ENCODE peak calls at places on chromosomes 3 and 15, in six cellular contexts. F is heart left ventricle, N is colonic mucosa, V is dorsolateral prefrontal cortex, K is thoracic aorta, W is PC-3. U is an unnamed sample.

GRCh38 chr15:99450896-99451358 is 114.9 kb upstream of the MEF2A start:
- DNase-seq in F (peak), N (peak), V (no peak), K (no peak), W (no peak), U (peak)

GRCh38 chr15:87369269-87369668 is 887.3 kb downstream of the NTRK3 start:
- DNase-seq in F (no peak), N (no peak), V (no peak), K (no peak), W (peak), U (no peak)

GRCh38 chr3:29503969-29504368 is 223.1 kb downstream of the RBMS3 start:
- DNase-seq in F (peak), N (no peak), V (no peak), K (no peak), W (no peak), U (no peak)

GRCh38 chr15:94205366-94205765 is 26.0 kb upstream of the MCTP2 start:
- DNase-seq in F (no peak), N (no peak), V (no peak), K (no peak), W (no peak), U (no peak)

GRCh38 chr3:1019157-1019556 is 73.7 kb upstream of the CNTN6 start:
- DNase-seq in F (no peak), N (no peak), V (no peak), K (no peak), W (no peak), U (no peak)

GRCh38 chr3:118705827-118706226 is 328.8 kb downstream of the IGSF11 start:
- DNase-seq in F (no peak), N (no peak), V (no peak), K (no peak), W (no peak), U (no peak)

GRCh38 chr3:120741320-120741719 is 996 bp downstream of the RABL3 start:
- DNase-seq in F (no peak), N (no peak), V (no peak), K (no peak), W (peak), U (no peak)

GRCh38 chr15:89051875-89052274 is 36.4 kb upstream of the ABHD2 start:
- DNase-seq in F (no peak), N (no peak), V (no peak), K (no peak), W (no peak), U (no peak)

GRCh38 chr15:56821721-56822425 is 88.6 kb upstream of the ZNF280D start:
- DNase-seq in F (peak), N (peak), V (peak), K (no peak), W (peak), U (peak)

GRCh38 chr3:139327231-139327630 is 16.6 kb upstream of the MRPS22 start:
- DNase-seq in F (no peak), N (no peak), V (no peak), K (no peak), W (no peak), U (no peak)

GRCh38 chr3:50806806-50807205 is 132.1 kb downstream of the DOCK3 start:
- DNase-seq in F (no peak), N (no peak), V (no peak), K (no peak), W (peak), U (no peak)

GRCh38 chr15:45402955-45403892 is 24.9 kb upstream of the GATM start:
- DNase-seq in F (peak), N (peak), V (no peak), K (no peak), W (peak), U (peak)

GRCh38 chr15:78195735-78196201 is 38.6 kb downstream of the ACSBG1 start:
- DNase-seq in F (no peak), N (peak), V (no peak), K (no peak), W (peak), U (peak)

GRCh38 chr15:95292790-95293450 is 1037.6 kb upstream of the NR2F2 start:
- DNase-seq in F (no peak), N (no peak), V (no peak), K (no peak), W (peak), U (no peak)

GRCh38 chr3:56919137-56919796 is 117.5 kb upstream of the ARHGEF3 start:
- DNase-seq in F (no peak), N (no peak), V (no peak), K (no peak), W (no peak), U (no peak)

GRCh38 chr3:128319107-128319506 is 147.6 kb downstream of the DNAJB8 start:
- DNase-seq in F (no peak), N (no peak), V (no peak), K (no peak), W (no peak), U (no peak)

GRCh38 chr3:191356586-191357439 is 26.5 kb upstream of the UTS2B start:
- DNase-seq in F (peak), N (no peak), V (no peak), K (peak), W (peak), U (no peak)

GRCh38 chr3:68832680-68833079 is 99.7 kb downstream of the TAFA4 start:
- DNase-seq in F (no peak), N (no peak), V (no peak), K (no peak), W (no peak), U (no peak)

GRCh38 chr3:131361464-131362421 is 19.8 kb upstream of the NUDT16 start:
- DNase-seq in F (peak), N (peak), V (no peak), K (peak), W (peak), U (no peak)

GRCh38 chr15:58222698-58223097 is 84.5 kb downstream of the AQP9 start:
- DNase-seq in F (no peak), N (no peak), V (no peak), K (no peak), W (no peak), U (no peak)

GRCh38 chr3:156600834-156601233 is 45.9 kb upstream of the SSR3 start:
- DNase-seq in F (no peak), N (no peak), V (no peak), K (no peak), W (peak), U (no peak)

GRCh38 chr3:153052096-153052460 is 109.9 kb upstream of the RAP2B start:
- DNase-seq in F (peak), N (peak), V (no peak), K (no peak), W (peak), U (no peak)

GRCh38 chr3:155230382-155230781 is 63.1 kb downstream of the STRIT1 start:
- DNase-seq in F (no peak), N (no peak), V (no peak), K (no peak), W (no peak), U (no peak)

GRCh38 chr3:155232605-155233004 is 60.9 kb downstream of the STRIT1 start:
- DNase-seq in F (peak), N (no peak), V (no peak), K (peak), W (peak), U (no peak)

GRCh38 chr3:155233213-155233612 is 60.3 kb downstream of the STRIT1 start:
- DNase-seq in F (peak), N (no peak), V (no peak), K (peak), W (peak), U (no peak)

GRCh38 chr3:155229086-155229485 is 64.4 kb downstream of the STRIT1 start:
- DNase-seq in F (no peak), N (no peak), V (no peak), K (no peak), W (no peak), U (no peak)

GRCh38 chr3:155231792-155232191 is 61.7 kb downstream of the STRIT1 start:
- DNase-seq in F (no peak), N (no peak), V (no peak), K (no peak), W (no peak), U (no peak)
- H3K27ac ChIP-seq in F (peak), N (no peak), V (no peak), K (no peak), W (peak), U (no peak)

GRCh38 chr3:53195602-53196574 is 34.9 kb downstream of the PRKCD start:
- DNase-seq in F (peak), N (peak), V (peak), K (no peak), W (peak), U (peak)

GRCh38 chr3:53198256-53198977 is 37.4 kb downstream of the PRKCD start:
- DNase-seq in F (no peak), N (no peak), V (no peak), K (no peak), W (no peak), U (no peak)

GRCh38 chr3:53198996-53199395 is 38.0 kb downstream of the PRKCD start:
- DNase-seq in F (no peak), N (no peak), V (no peak), K (no peak), W (no peak), U (no peak)

GRCh38 chr3:53195066-53195450 is 34.0 kb downstream of the PRKCD start:
- DNase-seq in F (no peak), N (no peak), V (no peak), K (no peak), W (no peak), U (no peak)

GRCh38 chr3:53196575-53197407 is 35.8 kb downstream of the PRKCD start:
- DNase-seq in F (no peak), N (peak), V (no peak), K (no peak), W (peak), U (no peak)
- TF ChIP-seq CTCF in F (no peak), N (no peak), V (no peak), K (no peak), W (no peak), U (no peak)

GRCh38 chr15:60004019-60004845 is at the start of gene FOXB1:
- DNase-seq in F (no peak), N (no peak), V (no peak), K (no peak), W (no peak), U (peak)

GRCh38 chr15:60005352-60006202 is 1.5 kb downstream of the FOXB1 start:
- DNase-seq in F (no peak), N (no peak), V (no peak), K (no peak), W (no peak), U (no peak)

GRCh38 chr15:60004846-60005351 is 788 bp downstream of the FOXB1 start:
- DNase-seq in F (no peak), N (no peak), V (no peak), K (no peak), W (no peak), U (peak)

GRCh38 chr15:60006808-60007346 is 2.8 kb downstream of the FOXB1 start:
- DNase-seq in F (no peak), N (no peak), V (no peak), K (no peak), W (no peak), U (no peak)

GRCh38 chr15:60006203-60006782 is 2.2 kb downstream of the FOXB1 start:
- DNase-seq in F (no peak), N (peak), V (no peak), K (no peak), W (peak), U (peak)
- H3K27ac ChIP-seq in F (no peak), N (no peak), V (no peak), K (no peak), W (no peak), U (no peak)

GRCh38 chr15:74788716-74789151 is 6.9 kb downstream of the CSK start:
- DNase-seq in F (no peak), N (no peak), V (no peak), K (no peak), W (no peak), U (peak)

GRCh38 chr15:74789171-74789627 is 7.3 kb downstream of the CSK start:
- DNase-seq in F (no peak), N (peak), V (no peak), K (no peak), W (peak), U (no peak)

GRCh38 chr15:74788042-74788715 is 6.3 kb downstream of the CSK start:
- DNase-seq in F (no peak), N (peak), V (no peak), K (no peak), W (no peak), U (no peak)

GRCh38 chr15:74786659-74787165 is 4.8 kb downstream of the CSK start:
- DNase-seq in F (peak), N (peak), V (no peak), K (no peak), W (no peak), U (no peak)

GRCh38 chr15:74787251-74788041 is 5.6 kb downstream of the CSK start:
- DNase-seq in F (peak), N (peak), V (no peak), K (no peak), W (no peak), U (peak)
- TF ChIP-seq CTCF in F (peak), N (peak), V (peak), K (no peak), W (peak), U (peak)

DNA sequence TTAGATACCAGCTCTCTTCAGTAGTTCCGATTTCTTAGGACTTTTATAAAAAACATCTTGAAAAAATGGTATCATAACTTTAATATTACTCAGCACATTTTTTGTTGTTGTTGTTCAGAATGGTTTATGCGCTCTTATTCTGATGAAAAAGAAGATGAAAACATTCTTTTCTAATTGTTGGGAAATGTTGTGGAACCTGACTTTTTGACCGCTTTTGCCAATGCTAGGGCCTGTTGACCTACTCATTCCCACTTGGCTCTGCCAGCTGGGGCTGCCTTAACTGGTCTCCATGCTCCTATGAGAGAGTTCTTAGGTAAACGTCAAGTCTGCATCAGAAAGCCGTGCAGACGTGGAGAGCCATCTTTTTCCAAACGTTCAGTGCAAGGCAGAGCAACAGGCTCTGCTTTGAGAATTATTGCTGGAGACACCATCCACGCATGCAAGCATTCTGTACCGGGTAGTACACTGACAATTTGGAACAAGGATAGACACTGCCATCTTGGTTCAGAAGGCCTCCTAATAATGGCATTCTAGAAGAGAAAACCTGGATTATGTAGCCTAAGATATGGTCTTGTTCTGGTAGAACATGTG is 176.8 kb downstream of the GHSR start:
- DNase-seq in F (no peak), N (no peak), V (no peak), K (no peak), W (no peak), U (no peak)
- H3K27ac ChIP-seq in F (no peak), N (no peak), V (no peak), K (no peak), W (no peak), U (no peak)

GRCh38 chr15:70437089-70437488 is 326.3 kb downstream of the UACA start:
- DNase-seq in F (no peak), N (peak), V (no peak), K (no peak), W (no peak), U (no peak)

GRCh38 chr15:70439304-70439877 is 324.0 kb downstream of the UACA start:
- DNase-seq in F (no peak), N (no peak), V (no peak), K (no peak), W (no peak), U (no peak)

GRCh38 chr15:70438776-70439175 is 324.6 kb downstream of the UACA start:
- DNase-seq in F (peak), N (no peak), V (no peak), K (no peak), W (no peak), U (no peak)

GRCh38 chr15:70436428-70436827 is 326.9 kb downstream of the UACA start:
- DNase-seq in F (no peak), N (no peak), V (no peak), K (no peak), W (no peak), U (no peak)

GRCh38 chr15:70437882-70438331 is 325.5 kb downstream of the UACA start:
- DNase-seq in F (no peak), N (no peak), V (no peak), K (no peak), W (peak), U (no peak)
- TF ChIP-seq CTCF in F (no peak), N (no peak), V (no peak), K (no peak), W (peak), U (no peak)

DNA sequence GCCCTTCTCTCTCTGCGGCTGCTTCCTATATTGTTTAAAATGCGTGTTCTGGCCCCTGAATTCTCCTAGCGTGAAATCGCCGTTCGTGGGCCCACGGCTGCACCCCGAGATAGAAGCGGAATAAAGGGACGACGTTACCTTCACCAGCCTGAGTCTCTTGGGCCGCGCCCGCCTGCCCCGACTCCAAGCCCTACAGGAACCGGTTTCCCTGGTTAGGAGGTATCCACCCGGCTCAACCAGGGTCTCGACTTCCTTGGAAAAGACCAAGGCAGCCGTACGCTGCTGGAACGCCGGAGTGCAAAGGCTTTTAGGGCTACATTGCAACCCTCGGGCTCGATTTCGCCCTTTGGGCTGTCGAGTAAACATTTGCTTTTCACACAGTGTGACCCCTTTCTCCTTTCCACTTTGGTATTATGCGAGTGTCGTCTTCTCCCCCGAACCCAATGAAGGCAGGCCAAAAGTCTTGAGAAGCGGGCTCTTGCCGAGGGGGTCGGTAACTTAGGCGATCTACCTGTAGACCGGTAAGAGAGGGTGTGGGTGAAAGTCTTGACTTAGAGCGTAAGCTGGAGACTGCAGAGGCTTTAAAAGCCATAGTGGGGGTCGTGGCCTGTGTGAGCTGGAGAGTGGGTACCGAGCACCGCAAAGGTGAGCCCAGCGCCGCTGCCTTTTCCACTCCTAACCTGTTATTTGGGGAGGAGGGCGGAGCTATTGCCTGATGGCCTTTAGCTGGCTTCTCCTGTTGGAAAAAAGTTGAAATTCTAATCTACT is 2.0 kb downstream of the TRIM71 start:
- DNase-seq in F (no peak), N (no peak), V (no peak), K (no peak), W (no peak), U (no peak)
- H3K27ac ChIP-seq in F (no peak), N (no peak), V (no peak), K (no peak), W (no peak), U (no peak)

GRCh38 chr15:42385206-42385979 is 26.1 kb downstream of the CAPN3 start:
- DNase-seq in F (no peak), N (peak), V (no peak), K (no peak), W (peak), U (no peak)
- TF ChIP-seq CTCF in F (peak), N (peak), V (peak), K (no peak), W (peak), U (no peak)

U was measured in CD4-positive, alpha-beta T cell.